ENCODE peak calls at places on chromosomes 16 and 17, in ten cellular contexts. M is NCI-H226; L is stimulated activated CD4-positive, alpha-beta T cell treated with anti-CD3 and anti-CD28 coated beads, TNF-alpha, amount 100 ng/mL, for 48 hours; U is activated naive CD4-positive, alpha-beta T cell; S is hippocampal formation; I is HAP-1; F is activated CD4-positive, alpha-beta T cell treated with anti-CD3 and anti-CD28 coated beads for 4 hours; Y is sciatic nerve; V is AG20443; W is left ventricle myocardium inferior. A is an unnamed sample.

GRCh38 chr16:50458694-50459271 is 89.4 kb upstream of the NKD1 start:
- DNase-seq in M (no peak), L (no peak), U (no peak), S (no peak), I (no peak), F (no peak), Y (no peak), V (no peak), W (no peak), A (no peak)

GRCh38 chr17:22435231-22435974 is 743.1 kb downstream of the KCNJ18 start:
- DNase-seq in M (no peak), L (no peak), U (no peak), S (no peak), I (no peak), F (no peak), Y (no peak), V (no peak), W (no peak), A (no peak)

GRCh38 chr16:71351558-71351901 is 7.0 kb upstream of the CALB2 start:
- DNase-seq in M (no peak), L (no peak), U (no peak), S (no peak), I (no peak), F (no peak), Y (no peak), V (no peak), W (no peak), A (no peak)

GRCh38 chr16:56163089-56163488 is 28.2 kb upstream of the GNAO1 start:
- DNase-seq in M (no peak), L (no peak), U (no peak), S (no peak), I (no peak), F (no peak), Y (no peak), V (no peak), W (no peak), A (peak; percentile 39)

GRCh38 chr17:31509095-31509804 is 117.8 kb downstream of the RAB11FIP4 start:
- DNase-seq in M (peak; percentile 48), L (no peak), U (no peak), S (no peak), I (no peak), F (no peak), Y (no peak), V (no peak), W (no peak), A (no peak)

GRCh38 chr16:1364510-1364909 is 12.8 kb downstream of the GNPTG start:
- DNase-seq in M (no peak), L (no peak), U (no peak), S (no peak), I (no peak), F (no peak), Y (no peak), V (no peak), W (no peak), A (no peak)

GRCh38 chr17:42325026-42325425 is 36.7 kb downstream of the STAT5A start:
- DNase-seq in M (peak; percentile 95), L (no peak), U (no peak), S (no peak), I (no peak), F (no peak), Y (no peak), V (peak; percentile 86), W (no peak), A (no peak)

GRCh38 chr16:13779676-13780075 is 140.3 kb upstream of the ERCC4 start:
- DNase-seq in M (no peak), L (no peak), U (no peak), S (no peak), I (no peak), F (no peak), Y (no peak), V (no peak), W (no peak), A (no peak)

GRCh38 chr16:8929086-8929748 is 34.5 kb downstream of the USP7 start:
- DNase-seq in M (no peak), L (no peak), U (no peak), S (no peak), I (no peak), F (no peak), Y (no peak), V (no peak), W (no peak), A (no peak)

GRCh38 chr16:2663553-2664521 is 18.5 kb upstream of the KCTD5 start:
- DNase-seq in M (no peak), L (peak; percentile 47), U (no peak), S (no peak), I (no peak), F (peak; percentile 63), Y (no peak), V (peak; percentile 5), W (no peak), A (no peak)

GRCh38 chr17:4003501-4004421 is 39.5 kb upstream of the ATP2A3 start:
- DNase-seq in M (no peak), L (no peak), U (no peak), S (no peak), I (no peak), F (no peak), Y (peak; percentile 55), V (no peak), W (no peak), A (no peak)

GRCh38 chr17:39002991-39003715 is 36.0 kb upstream of the FBXO47 start:
- DNase-seq in M (no peak), L (peak; percentile 17), U (no peak), S (no peak), I (no peak), F (peak; percentile 26), Y (peak; percentile 89), V (peak; percentile 85), W (peak; percentile 86), A (peak; percentile 90)

GRCh38 chr17:59287452-59287851 is 44.0 kb upstream of the YPEL2 start:
- DNase-seq in M (peak; percentile 39), L (no peak), U (no peak), S (no peak), I (no peak), F (no peak), Y (no peak), V (no peak), W (no peak), A (peak; percentile 22)

GRCh38 chr17:66947311-66947710 is 17.2 kb upstream of the CACNG4 start:
- DNase-seq in M (no peak), L (no peak), U (no peak), S (no peak), I (no peak), F (no peak), Y (no peak), V (no peak), W (no peak), A (no peak)

GRCh38 chr17:65398036-65398787 is 163.2 kb downstream of the AXIN2 start:
- DNase-seq in M (no peak), L (no peak), U (no peak), S (no peak), I (no peak), F (no peak), Y (no peak), V (no peak), W (no peak), A (no peak)